ENCODE peak calls at places on chromosomes 13 and 19, in four cellular contexts. O is K562, A is HepG2, U is upper lobe of left lung. Y is an unnamed sample.

GRCh38 chr13:51957377-51958216 is 53.7 kb downstream of the ATP7B start:
- ATAC-seq in A (no peak), U (no peak), O (peak), Y (no peak)

GRCh38 chr13:77898097-77898496 is 20.5 kb downstream of the EDNRB start:
- ATAC-seq in O (no peak), U (no peak), A (no peak), Y (peak)

GRCh38 chr13:53138369-53139036 is 109.9 kb downstream of the OLFM4 start:
- ATAC-seq in U (no peak), A (no peak), O (no peak), Y (peak)

GRCh38 chr13:60433505-60433904 is 36.5 kb downstream of the TDRD3 start:
- ATAC-seq in O (no peak), A (no peak), U (no peak), Y (no peak)

GRCh38 chr19:3699071-3699740 is 1.1 kb downstream of the PIP5K1C start:
- ATAC-seq in U (no peak), O (peak), A (peak), Y (peak)

GRCh38 chr19:10521461-10522216 is 4.4 kb upstream of the S1PR5 start:
- ATAC-seq in O (no peak), A (no peak), U (no peak), Y (no peak)

GRCh38 chr13:45695198-45695730 is 6.9 kb upstream of the CBY2 start:
- ATAC-seq in O (no peak), A (no peak), U (no peak), Y (no peak)

GRCh38 chr13:66926851-66927524 is 303.1 kb downstream of the PCDH9 start:
- ATAC-seq in O (peak), U (no peak), A (no peak), Y (no peak)

GRCh38 chr13:100095498-100095897 is 6.6 kb downstream of the PCCA start:
- ATAC-seq in O (no peak), U (no peak), A (no peak), Y (no peak)

GRCh38 chr13:109737606-109738005 is 48.8 kb downstream of the IRS2 start:
- ATAC-seq in O (no peak), U (no peak), A (no peak), Y (no peak)

GRCh38 chr19:48760514-48761221 is 5.3 kb downstream of the FGF21 start:
- ATAC-seq in A (peak), U (no peak), O (no peak), Y (no peak)

GRCh38 chr19:36771275-36772231 is 1.1 kb downstream of the ZNF850 start:
- ATAC-seq in O (peak), U (no peak), A (peak), Y (no peak)

GRCh38 chr19:1905071-1905862 is at the start of the genes ADAT3 and SCAMP4:
- ATAC-seq in U (peak), A (peak), O (peak), Y (peak)
- TF ChIP-seq EP300 in U (no peak), A (no peak), O (no peak), Y (no peak)

GRCh38 chr13:24215007-24215633 is 54.6 kb downstream of the SPATA13 start:
- ATAC-seq in U (no peak), A (no peak), O (no peak), Y (no peak)

GRCh38 chr13:24216176-24216575 is 55.7 kb downstream of the SPATA13 start:
- ATAC-seq in A (no peak), O (no peak), U (no peak), Y (no peak)

GRCh38 chr13:24214528-24214927 is 54.0 kb downstream of the SPATA13 start:
- ATAC-seq in O (no peak), A (no peak), U (no peak), Y (no peak)

GRCh38 chr13:24213932-24214331 is 53.4 kb downstream of the SPATA13 start:
- ATAC-seq in U (no peak), A (no peak), O (no peak), Y (no peak)

GRCh38 chr13:24215732-24216131 is 55.2 kb downstream of the SPATA13 start:
- ATAC-seq in O (no peak), U (peak), A (no peak), Y (peak)
- TF ChIP-seq EP300 in O (no peak), U (peak), A (no peak), Y (no peak)

GRCh38 chr19:16070366-16070990 is 5.8 kb upstream of the TPM4 start:
- ATAC-seq in U (peak), O (peak), A (peak), Y (peak)
- TF ChIP-seq EP300 in U (peak), O (no peak), A (no peak), Y (no peak)

DNA sequence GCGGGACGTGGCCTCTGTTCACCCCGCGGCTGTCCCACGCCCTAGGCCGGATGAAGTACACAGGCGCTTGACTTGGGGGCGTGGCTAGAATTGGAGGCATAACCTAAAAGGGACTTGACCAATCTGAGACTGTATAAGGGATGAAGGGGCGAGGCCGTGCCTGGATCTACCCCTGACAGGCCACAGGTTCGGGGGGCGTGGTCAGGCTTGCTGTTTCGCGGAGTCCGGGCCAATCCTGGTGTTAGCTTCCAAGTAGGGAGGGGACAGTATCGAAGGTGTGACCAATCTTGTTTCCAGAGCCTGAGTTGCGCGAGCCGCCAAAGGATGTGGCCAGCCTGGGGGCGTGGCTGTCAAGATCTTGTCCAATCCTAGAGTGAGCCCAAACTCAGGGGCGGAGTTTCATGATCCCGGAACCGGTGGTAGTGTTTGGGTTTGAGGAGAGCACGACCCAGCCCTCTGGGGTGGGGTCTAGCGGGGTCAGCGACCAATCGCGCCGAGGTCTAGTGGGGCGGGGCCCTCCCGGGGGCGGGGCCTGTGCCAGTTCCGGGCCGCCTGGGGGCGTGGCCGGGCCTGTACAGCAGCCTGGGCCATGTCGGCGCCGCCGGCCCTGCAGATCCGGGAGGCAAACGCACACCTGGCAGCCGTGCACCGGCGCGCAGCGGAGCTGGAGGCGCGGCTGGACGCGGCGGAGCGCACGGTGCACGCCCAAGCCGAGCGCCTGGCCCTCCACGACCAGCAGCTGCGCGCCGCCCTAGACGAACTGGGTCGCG is at the start of gene VMAC:
- ATAC-seq in U (peak), O (peak), A (peak), Y (peak)
- TF ChIP-seq EP300 in U (no peak), O (no peak), A (no peak), Y (no peak)

GRCh38 chr19:56958428-56958827 is 117.9 kb upstream of the PEG3 start:
- ATAC-seq in U (no peak), O (no peak), A (no peak), Y (no peak)
- TF ChIP-seq EP300 in U (no peak), O (no peak), A (no peak), Y (no peak)

DNA sequence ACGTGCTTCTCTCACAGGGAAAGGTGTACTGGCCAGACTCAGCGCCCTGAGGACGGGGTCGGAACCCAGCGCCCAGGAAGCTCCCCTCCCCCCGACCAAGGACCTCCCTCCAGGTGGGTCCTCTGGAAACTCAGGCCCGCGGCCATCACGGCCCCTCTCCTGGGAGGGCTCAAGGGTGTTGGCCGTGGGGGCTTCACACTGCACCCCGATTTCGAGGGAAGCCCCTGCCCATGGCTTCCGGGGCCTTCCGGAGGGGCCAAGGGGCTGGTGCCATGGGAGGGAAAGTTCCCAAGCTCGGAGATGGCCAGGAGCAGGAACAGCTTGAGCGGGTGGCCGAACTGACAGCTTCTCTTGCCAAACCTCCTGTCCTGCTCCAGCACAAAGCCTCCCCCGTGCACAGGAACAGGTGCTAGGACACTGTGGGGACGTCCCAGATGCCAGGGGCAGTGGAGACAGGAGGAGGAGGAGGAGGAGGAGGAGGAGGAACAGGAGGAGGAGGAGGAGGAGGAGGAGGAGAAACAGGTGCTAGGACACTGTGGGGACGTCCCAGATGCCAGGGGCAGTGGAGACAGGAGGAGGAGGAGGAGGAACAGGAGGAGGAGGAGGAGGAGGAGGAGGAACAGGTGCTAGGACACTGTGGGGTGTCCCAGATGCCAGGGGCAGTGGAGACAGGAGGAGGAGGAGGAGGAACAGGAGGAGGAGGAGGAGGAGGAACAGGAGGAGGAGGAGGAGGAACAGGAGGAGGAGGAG is 10.0 kb downstream of the SBNO2 start:
- ATAC-seq in A (no peak), O (no peak), U (no peak), Y (no peak)
- TF ChIP-seq EP300 in A (no peak), O (no peak), U (no peak), Y (no peak)

GRCh38 chr13:94112227-94112626 is 367.3 kb downstream of the DCT start:
- ATAC-seq in U (peak), O (no peak), A (peak), Y (no peak)
- TF ChIP-seq EP300 in U (no peak), O (no peak), A (no peak), Y (no peak)

GRCh38 chr19:7348587-7349230 is at the start of gene ARHGEF18:
- ATAC-seq in O (no peak), U (peak), A (no peak), Y (peak)
- TF ChIP-seq EP300 in O (no peak), U (no peak), A (no peak), Y (no peak)

DNA sequence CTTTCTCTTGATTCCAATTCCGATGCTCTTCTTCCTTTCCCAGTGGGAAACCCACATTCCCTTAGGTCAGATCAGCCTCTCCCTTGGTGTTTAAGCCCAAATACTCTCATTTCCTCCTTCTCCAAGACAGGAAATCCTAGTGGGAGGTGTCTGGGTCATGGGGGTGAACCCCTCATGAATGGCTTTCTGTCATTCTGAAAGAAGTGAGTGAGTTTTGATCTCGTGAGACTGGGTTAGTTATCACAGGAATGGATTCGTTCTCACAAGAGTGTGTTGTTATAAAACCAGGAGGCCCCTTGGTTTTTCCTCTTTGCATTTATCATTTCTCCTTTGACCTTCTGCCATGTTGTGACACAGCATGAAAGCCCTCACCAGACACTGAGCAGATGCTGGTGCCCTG is 76.2 kb upstream of the MTIF3 start:
- ATAC-seq in O (no peak), A (no peak), U (no peak), Y (no peak)
- TF ChIP-seq EP300 in O (no peak), A (no peak), U (no peak), Y (no peak)

GRCh38 chr13:34207872-34208271 is 389.9 kb downstream of the RFC3 start:
- ATAC-seq in A (no peak), O (no peak), U (no peak), Y (no peak)

GRCh38 chr13:34208326-34208725 is 390.4 kb downstream of the RFC3 start:
- ATAC-seq in A (no peak), U (no peak), O (no peak), Y (no peak)

DNA sequence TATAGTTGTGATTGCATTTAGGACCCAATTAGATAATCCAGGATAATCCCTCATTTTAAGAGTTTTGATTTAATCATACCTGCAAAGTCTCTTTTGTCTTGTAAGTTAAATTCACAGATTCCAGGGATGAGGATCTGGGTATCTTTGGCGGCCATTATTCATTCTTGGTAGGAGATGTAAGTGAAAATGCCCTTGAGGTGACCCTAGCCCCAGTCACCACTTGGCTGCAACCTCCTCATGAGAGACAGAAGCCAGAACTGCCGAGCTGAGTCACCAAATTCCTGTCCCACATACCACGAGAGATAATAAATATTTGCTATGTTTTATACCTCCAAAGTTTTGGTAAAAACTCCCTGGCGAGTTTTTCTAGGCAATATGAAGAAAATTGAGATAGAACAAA is 389.4 kb downstream of the RFC3 start:
- ATAC-seq in U (no peak), O (no peak), A (no peak), Y (no peak)
- TF ChIP-seq EP300 in U (no peak), O (no peak), A (no peak), Y (no peak)